ENCODE peak calls at places on chromosomes 11 and 22, in four cellular contexts. W is IMR-90, Y is K562, L is endothelial cell of umbilical vein. V is an unnamed sample.
A peak's percentile ranks its signal among the peaks of the same experiment; 100 is the strongest.

GRCh38 chr11:110782616-110783015 is 70.4 kb upstream of the ARHGAP20 start:
- DNase-seq in Y (no peak), L (peak; percentile 67), W (peak; percentile 22), V (no peak)

GRCh38 chr11:57458060-57458409 is 2.3 kb upstream of the RTN4RL2 start:
- DNase-seq in W (no peak), Y (no peak), L (no peak), V (no peak)

GRCh38 chr11:35337136-35337918 is 82.0 kb downstream of the SLC1A2 start:
- DNase-seq in L (peak; percentile 52), Y (peak; percentile 55), W (peak; percentile 99), V (no peak)

GRCh38 chr11:95596011-95596489 is 193.5 kb downstream of the FAM76B start:
- DNase-seq in Y (no peak), L (no peak), W (peak; percentile 39), V (no peak)

GRCh38 chr11:75311858-75312288 is 39.6 kb downstream of the ARRB1 start:
- DNase-seq in Y (no peak), W (peak; percentile 17), L (peak; percentile 38), V (no peak)

GRCh38 chr11:116422556-116422955 is 350.2 kb downstream of the BUD13 start:
- DNase-seq in Y (no peak), W (no peak), L (no peak), V (no peak)

GRCh38 chr11:17846852-17847453 is 112.4 kb downstream of the KCNC1 start:
- DNase-seq in W (peak; percentile 73), Y (peak; percentile 20), L (no peak), V (no peak)

GRCh38 chr11:68053981-68054812 is 15.4 kb downstream of the TCIRG1 start:
- DNase-seq in W (no peak), Y (no peak), L (no peak), V (no peak)

GRCh38 chr11:78564037-78564888 is 10.4 kb downstream of the NARS2 start:
- DNase-seq in W (peak; percentile 76), L (peak; percentile 83), Y (peak; percentile 41), V (peak; percentile 40)

GRCh38 chr11:134654161-134654915 is 242.3 kb upstream of the B3GAT1 start:
- DNase-seq in L (no peak), W (no peak), Y (no peak), V (no peak)

GRCh38 chr22:50269573-50270301 is 443 bp downstream of the MAPK11 start:
- DNase-seq in Y (peak; percentile 72), W (peak; percentile 31), L (peak; percentile 51), V (no peak)

GRCh38 chr22:46933040-46933439 is 170.6 kb downstream of the TBC1D22A start:
- DNase-seq in Y (no peak), W (no peak), L (no peak), V (no peak)

GRCh38 chr11:35649984-35650383 is 12.6 kb upstream of the TRIM44 start:
- DNase-seq in W (peak; percentile 84), L (peak; percentile 29), Y (no peak), V (no peak)

GRCh38 chr11:124798991-124799383 is 1.2 kb downstream of the MSANTD2 start:
- DNase-seq in Y (no peak), W (peak; percentile 77), L (peak; percentile 58), V (no peak)

GRCh38 chr11:6544921-6545850 is 48.1 kb downstream of the DNHD1 start:
- DNase-seq in L (no peak), Y (no peak), W (peak; percentile 51), V (no peak)

GRCh38 chr11:124717786-124718634 is 21.7 kb upstream of the NRGN start:
- DNase-seq in Y (no peak), W (peak; percentile 34), L (peak; percentile 78), V (no peak)

GRCh38 chr22:48489551-48490512 is 1337.8 kb downstream of the BRD1 start:
- DNase-seq in Y (no peak), L (no peak), W (no peak), V (no peak)

GRCh38 chr11:534197-534591 is 1.2 kb downstream of the HRAS start:
- DNase-seq in L (no peak), Y (no peak), W (no peak), V (no peak)

GRCh38 chr22:46563381-46564083 is 26.1 kb upstream of the CELSR1 start:
- DNase-seq in W (peak; percentile 37), L (peak; percentile 48), Y (peak; percentile 81), V (no peak)

GRCh38 chr11:2761131-2762030 is 61.6 kb upstream of the KCNQ1OT1 start:
- DNase-seq in Y (no peak), L (no peak), W (no peak), V (no peak)

GRCh38 chr11:23391031-23391430 is 530.8 kb upstream of the CCDC179 start:
- DNase-seq in L (no peak), Y (no peak), W (no peak), V (no peak)

GRCh38 chr11:75242722-75243600 is 2.4 kb downstream of the TPBGL start:
- DNase-seq in L (no peak), W (no peak), Y (peak; percentile 6), V (no peak)

GRCh38 chr11:104366321-104366734 is 202.4 kb upstream of the PDGFD start:
- DNase-seq in Y (peak; percentile 8), W (no peak), L (no peak), V (no peak)

DNA sequence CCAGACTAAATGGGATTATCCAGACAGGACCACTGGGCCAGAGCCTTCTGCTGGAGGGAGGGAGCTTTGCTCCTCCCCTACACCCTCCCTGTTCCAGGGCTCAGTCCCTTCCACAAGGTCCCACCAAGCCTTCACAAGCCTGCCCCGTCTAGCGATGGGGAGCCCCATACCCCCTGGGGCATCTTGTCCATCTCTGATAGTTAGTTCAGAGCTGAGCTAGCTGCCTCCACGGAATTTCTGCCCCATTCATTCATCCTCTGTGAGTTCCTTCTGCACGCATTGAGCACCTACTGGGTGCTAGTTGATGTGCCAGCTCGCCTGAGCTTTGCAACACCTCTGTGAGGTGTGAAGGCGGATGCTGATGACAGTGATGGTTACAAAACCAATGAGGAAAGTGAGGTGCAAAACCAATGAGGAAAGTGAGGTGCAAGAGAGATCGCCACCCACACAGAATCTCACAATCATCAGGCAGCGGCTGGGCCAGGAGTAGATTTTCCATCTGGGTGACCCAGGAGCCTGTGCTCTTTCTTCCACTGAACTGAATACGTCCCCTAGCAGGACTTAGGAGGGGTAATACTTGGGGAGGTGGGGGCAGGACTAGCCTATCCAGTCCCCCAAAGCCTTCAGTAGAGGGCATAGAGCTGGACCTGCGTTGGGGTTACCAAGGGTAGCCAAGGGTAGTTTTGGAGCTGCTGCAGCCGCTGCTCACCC is 21.5 kb upstream of the CBX7 start:
- DNase-seq in W (no peak), L (no peak), Y (no peak), V (no peak)
- TF ChIP-seq FOS in W (no peak), L (no peak), Y (no peak), V (no peak)

GRCh38 chr11:85718126-85718943 is 32.3 kb upstream of the CCDC89 start:
- DNase-seq in Y (no peak), W (peak; percentile 28), L (no peak), V (no peak)
- TF ChIP-seq FOS in Y (no peak), W (no peak), L (no peak), V (no peak)

GRCh38 chr22:31126128-31126868 is 3.5 kb downstream of the INPP5J start:
- DNase-seq in W (no peak), Y (no peak), L (no peak), V (no peak)
- TF ChIP-seq FOS in W (no peak), Y (no peak), L (no peak), V (no peak)

GRCh38 chr11:66529069-66529468 is 16.8 kb downstream of the ZDHHC24 start:
- DNase-seq in L (no peak), W (no peak), Y (no peak), V (no peak)
- TF ChIP-seq FOS in L (no peak), W (no peak), Y (no peak), V (no peak)

GRCh38 chr11:131070365-131070764 is 154.1 kb upstream of the SNX19 start:
- DNase-seq in Y (no peak), L (no peak), W (no peak), V (no peak)

GRCh38 chr11:131065435-131066295 is 149.4 kb upstream of the SNX19 start:
- DNase-seq in Y (no peak), W (no peak), L (no peak), V (no peak)

GRCh38 chr11:131066551-131066950 is 150.3 kb upstream of the SNX19 start:
- DNase-seq in W (no peak), L (no peak), Y (no peak), V (no peak)

GRCh38 chr11:131063638-131064037 is 147.4 kb upstream of the SNX19 start:
- DNase-seq in W (no peak), Y (no peak), L (no peak), V (no peak)

GRCh38 chr11:131064373-131064991 is 148.2 kb upstream of the SNX19 start:
- DNase-seq in L (peak; percentile 23), W (peak; percentile 70), Y (peak; percentile 66), V (peak; percentile 5)
- TF ChIP-seq FOS in L (no peak), W (no peak), Y (no peak), V (no peak)

GRCh38 chr22:37248251-37248650 is 4.2 kb upstream of the RAC2 start:
- DNase-seq in Y (no peak), L (no peak), W (no peak), V (no peak)
- TF ChIP-seq FOS in Y (no peak), L (no peak), W (no peak), V (no peak)

GRCh38 chr11:59271247-59271755 is 58.6 kb upstream of the MPEG1 start:
- DNase-seq in L (no peak), Y (no peak), W (no peak), V (no peak)

GRCh38 chr11:59267738-59268475 is 55.2 kb upstream of the MPEG1 start:
- DNase-seq in Y (no peak), L (no peak), W (no peak), V (no peak)

GRCh38 chr11:59271811-59272327 is 59.1 kb upstream of the MPEG1 start:
- DNase-seq in W (no peak), L (no peak), Y (no peak), V (no peak)

DNA sequence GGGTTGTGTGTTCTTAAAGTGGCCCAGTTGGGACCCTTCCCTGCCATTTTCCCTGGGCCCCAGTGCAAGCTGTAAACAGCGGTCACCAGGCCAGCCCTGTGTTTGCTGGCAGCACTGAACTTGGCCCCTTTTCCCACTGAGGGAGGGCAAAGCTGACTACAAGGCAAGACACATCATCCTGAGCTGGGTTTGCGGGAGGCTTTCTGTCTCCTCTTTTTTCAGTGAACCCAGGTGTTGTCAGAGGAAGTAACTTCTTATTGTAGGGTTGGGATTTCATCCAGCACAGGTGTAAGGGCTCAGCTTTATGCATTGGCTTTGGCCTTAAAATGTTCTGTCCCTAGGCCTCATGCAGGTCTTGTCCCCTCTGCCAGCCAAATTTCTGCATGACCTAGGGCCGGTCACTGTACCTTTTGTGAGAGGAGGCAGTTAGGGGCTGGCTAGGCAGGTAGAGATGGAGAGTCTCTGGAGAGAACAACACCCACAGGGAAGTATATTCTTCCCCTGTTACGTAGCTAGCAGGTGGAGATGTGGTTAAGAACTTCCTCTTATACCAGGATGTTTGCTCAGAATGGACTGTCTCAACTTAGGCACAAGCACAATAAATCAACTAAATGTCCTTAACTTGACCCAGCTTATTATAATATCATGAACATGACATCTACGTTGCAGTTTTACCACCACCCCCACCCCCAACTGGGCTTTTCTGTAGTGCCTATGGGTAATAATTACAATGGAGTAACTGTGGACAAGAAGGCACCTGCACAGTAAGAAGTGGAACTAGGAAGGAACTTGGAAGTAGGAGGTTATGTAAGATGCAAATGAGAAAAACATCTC is 60.5 kb upstream of the MPEG1 start:
- DNase-seq in W (no peak), L (no peak), Y (no peak), V (peak; percentile 79)
- TF ChIP-seq FOS in W (no peak), L (no peak), Y (no peak), V (no peak)

V was measured in GM12878.